ENCODE peak calls at places on chromosomes 3 and 15, in four cellular contexts. I is GM13977, R is T1000, X is foreskin keratinocyte. E is an unnamed sample.

GRCh38 chr15:39580630-39581500 is at the start of gene THBS1:
- DNase-seq in I (no peak), R (peak), X (peak), E (peak)

GRCh38 chr3:72591522-72592421 is 256.5 kb downstream of the SHQ1 start:
- DNase-seq in I (no peak), R (peak), X (peak), E (peak)

GRCh38 chr3:81974754-81975153 is 213.3 kb upstream of the GBE1 start:
- DNase-seq in I (no peak), R (no peak), X (no peak), E (no peak)

GRCh38 chr3:176814252-176814651 is 383.0 kb downstream of the TBL1XR1 start:
- DNase-seq in I (peak), R (no peak), X (no peak), E (peak)

GRCh38 chr3:194806991-194807685 is 121.5 kb downstream of the FAM43A start:
- DNase-seq in I (no peak), R (no peak), X (peak), E (no peak)

GRCh38 chr3:99753268-99753975 is 64.2 kb upstream of the CMSS1 start:
- DNase-seq in I (peak), R (no peak), X (no peak), E (peak)

GRCh38 chr15:45429974-45430792 is 51.8 kb upstream of the GATM start:
- DNase-seq in I (peak), R (no peak), X (no peak), E (no peak)

GRCh38 chr3:129277829-129278271 is 820 bp upstream of the HMCES start:
- DNase-seq in I (peak), R (no peak), X (no peak), E (no peak)

GRCh38 chr15:81485806-81486205 is 111.8 kb upstream of the TMC3 start:
- DNase-seq in I (no peak), R (no peak), X (no peak), E (no peak)

GRCh38 chr15:58361291-58361759 is 70.5 kb upstream of the LIPC start:
- DNase-seq in I (no peak), R (peak), X (peak), E (peak)

GRCh38 chr3:133413166-133414020 is 13.5 kb downstream of the BFSP2 start:
- DNase-seq in I (no peak), R (no peak), X (no peak), E (no peak)

GRCh38 chr3:52176951-52177700 is 20.8 kb upstream of the ALAS1 start:
- DNase-seq in I (no peak), R (no peak), X (no peak), E (no peak)

E was measured in HFF-Myc.